ENCODE peak calls at places on chromosome 20, in six cellular contexts. One of them, this sample, is unnamed.

GRCh38 chr20:37288091-37288490 is 1.4 kb upstream of the MANBAL start:
- DNase-seq in suprapubic skin: no peak
- DNase-seq in RWPE1: no peak
- DNase-seq in keratinocyte: no peak
- DNase-seq in heart left ventricle: no peak
- DNase-seq in cardiac muscle cell: no peak
- DNase-seq in this sample: no peak

GRCh38 chr20:61193164-61193563 is 58.9 kb upstream of the CDH4 start:
- DNase-seq in RWPE1: no peak
- DNase-seq in cardiac muscle cell: no peak
- DNase-seq in keratinocyte: no peak
- DNase-seq in heart left ventricle: no peak
- DNase-seq in suprapubic skin: no peak
- DNase-seq in this sample: no peak

GRCh38 chr20:12318043-12318442 is 400.4 kb downstream of the BTBD3 start:
- DNase-seq in cardiac muscle cell: no peak
- DNase-seq in heart left ventricle: no peak
- DNase-seq in keratinocyte: no peak
- DNase-seq in RWPE1: no peak
- DNase-seq in suprapubic skin: no peak
- DNase-seq in this sample: no peak

GRCh38 chr20:51258582-51259175 is 235.8 kb upstream of the KCNG1 start:
- DNase-seq in keratinocyte: peak
- DNase-seq in cardiac muscle cell: no peak
- DNase-seq in heart left ventricle: no peak
- DNase-seq in suprapubic skin: no peak
- DNase-seq in RWPE1: peak
- DNase-seq in this sample: no peak

GRCh38 chr20:38724603-38725457 is 544 bp downstream of the SLC32A1 start:
- DNase-seq in RWPE1: no peak
- DNase-seq in suprapubic skin: no peak
- DNase-seq in heart left ventricle: no peak
- DNase-seq in keratinocyte: no peak
- DNase-seq in cardiac muscle cell: no peak
- DNase-seq in this sample: no peak

GRCh38 chr20:41398408-41398807 is 31.8 kb upstream of the EMILIN3 start:
- DNase-seq in suprapubic skin: no peak
- DNase-seq in RWPE1: no peak
- DNase-seq in heart left ventricle: peak
- DNase-seq in cardiac muscle cell: no peak
- DNase-seq in keratinocyte: no peak
- DNase-seq in this sample: no peak

GRCh38 chr20:9838378-9839295 is at the start of gene PAK5:
- DNase-seq in RWPE1: no peak
- DNase-seq in heart left ventricle: no peak
- DNase-seq in keratinocyte: no peak
- DNase-seq in cardiac muscle cell: peak
- DNase-seq in suprapubic skin: no peak
- DNase-seq in this sample: peak

GRCh38 chr20:43458422-43458924 is 777 bp downstream of the SRSF6 start:
- DNase-seq in RWPE1: no peak
- DNase-seq in cardiac muscle cell: no peak
- DNase-seq in heart left ventricle: no peak
- DNase-seq in keratinocyte: no peak
- DNase-seq in suprapubic skin: peak
- DNase-seq in this sample: no peak

GRCh38 chr20:10637062-10637559 is 36.7 kb downstream of the JAG1 start:
- DNase-seq in RWPE1: no peak
- DNase-seq in keratinocyte: no peak
- DNase-seq in heart left ventricle: peak
- DNase-seq in cardiac muscle cell: no peak
- DNase-seq in suprapubic skin: no peak
- DNase-seq in this sample: no peak

GRCh38 chr20:39607124-39607523 is 645.0 kb downstream of the DHX35 start:
- DNase-seq in suprapubic skin: no peak
- DNase-seq in cardiac muscle cell: no peak
- DNase-seq in heart left ventricle: no peak
- DNase-seq in keratinocyte: no peak
- DNase-seq in RWPE1: no peak
- DNase-seq in this sample: no peak

GRCh38 chr20:56411759-56412472 is at the start of gene CASS4:
- DNase-seq in suprapubic skin: no peak
- DNase-seq in RWPE1: no peak
- DNase-seq in keratinocyte: no peak
- DNase-seq in cardiac muscle cell: no peak
- DNase-seq in heart left ventricle: no peak
- DNase-seq in this sample: no peak

GRCh38 chr20:61205769-61206168 is 46.3 kb upstream of the CDH4 start:
- DNase-seq in keratinocyte: peak
- DNase-seq in cardiac muscle cell: no peak
- DNase-seq in suprapubic skin: no peak
- DNase-seq in RWPE1: peak
- DNase-seq in heart left ventricle: no peak
- DNase-seq in this sample: no peak

GRCh38 chr20:10190456-10190855 is 28.2 kb upstream of the SNAP25 start:
- DNase-seq in cardiac muscle cell: no peak
- DNase-seq in suprapubic skin: no peak
- DNase-seq in keratinocyte: no peak
- DNase-seq in RWPE1: no peak
- DNase-seq in heart left ventricle: no peak
- DNase-seq in this sample: no peak

GRCh38 chr20:258963-259362 is 1.4 kb downstream of the DEFB132 start:
- DNase-seq in heart left ventricle: no peak
- DNase-seq in keratinocyte: no peak
- DNase-seq in cardiac muscle cell: no peak
- DNase-seq in RWPE1: no peak
- DNase-seq in suprapubic skin: no peak
- DNase-seq in this sample: no peak

GRCh38 chr20:32546918-32547752 is 38.0 kb downstream of the NOL4L start:
- DNase-seq in heart left ventricle: no peak
- DNase-seq in keratinocyte: no peak
- DNase-seq in cardiac muscle cell: no peak
- DNase-seq in RWPE1: no peak
- DNase-seq in suprapubic skin: no peak
- DNase-seq in this sample: no peak

DNA sequence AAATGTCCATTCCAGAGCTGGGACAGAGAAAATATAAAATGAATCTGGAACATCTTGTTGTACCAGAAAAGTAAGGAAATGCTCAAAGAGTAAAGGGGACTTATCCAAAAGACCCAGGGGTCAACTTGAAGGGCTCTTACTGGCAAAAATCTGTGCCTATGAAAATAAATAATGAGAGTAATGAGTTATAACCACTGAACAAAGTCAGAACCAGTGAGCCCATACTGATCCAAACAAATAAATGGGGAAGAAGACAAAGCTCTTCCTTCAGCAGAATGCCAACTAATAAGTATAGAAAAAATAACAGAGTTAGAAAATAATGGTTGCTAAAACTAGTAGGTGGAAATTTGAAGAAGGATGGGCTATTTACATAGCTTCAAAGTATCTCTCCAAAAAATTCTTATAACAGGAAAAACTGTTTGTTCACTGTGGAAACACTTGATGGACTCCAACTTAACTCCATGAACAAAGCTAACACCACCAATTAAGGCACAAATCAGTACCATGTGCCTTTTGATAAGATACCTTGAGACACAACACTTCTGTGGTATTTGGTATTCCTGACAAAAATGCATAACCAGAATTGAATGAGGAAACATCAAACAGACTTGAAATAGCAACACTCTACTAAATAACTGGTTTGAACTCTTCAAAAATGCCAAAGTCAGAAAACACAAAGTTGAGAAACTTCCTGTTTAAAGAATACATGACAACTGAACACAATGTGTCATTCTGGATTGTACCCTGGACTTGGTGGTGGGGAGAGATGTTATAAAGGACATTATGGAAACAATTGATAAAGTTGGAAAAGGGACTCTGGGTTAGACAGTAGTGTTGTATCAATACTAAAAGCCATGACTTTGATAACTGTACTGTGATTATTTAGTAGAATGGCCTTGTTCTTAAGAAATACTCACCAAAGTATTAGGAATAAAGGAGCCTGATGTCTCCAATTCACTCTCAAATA is 197.5 kb downstream of the ISM1 start:
- DNase-seq in keratinocyte: no peak
- DNase-seq in cardiac muscle cell: no peak
- DNase-seq in heart left ventricle: no peak
- DNase-seq in RWPE1: no peak
- DNase-seq in suprapubic skin: no peak
- DNase-seq in this sample: no peak
- TF ChIP-seq CTCF in keratinocyte: no peak
- TF ChIP-seq CTCF in cardiac muscle cell: no peak
- TF ChIP-seq CTCF in heart left ventricle: no peak
- TF ChIP-seq CTCF in RWPE1: no peak
- TF ChIP-seq CTCF in suprapubic skin: no peak
- TF ChIP-seq CTCF in this sample: no peak

DNA sequence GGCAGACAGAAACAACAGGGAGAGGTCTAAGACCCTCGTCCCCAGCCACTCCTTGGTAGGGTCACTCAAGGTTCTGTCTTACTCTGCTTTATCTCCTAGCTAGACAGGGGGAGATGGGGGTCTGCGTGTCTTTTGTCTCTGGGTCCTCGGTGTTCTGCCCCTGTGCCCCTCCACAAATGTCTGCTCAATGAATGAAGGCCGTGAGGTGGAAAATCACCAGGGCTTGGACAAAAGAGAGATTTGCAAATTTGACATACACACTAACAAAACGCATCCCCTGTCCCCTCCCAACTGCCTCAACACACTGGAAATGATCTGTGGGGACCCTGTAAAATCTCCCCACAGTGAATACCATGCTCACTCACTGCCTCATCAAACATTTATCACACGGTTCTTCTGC is 13.2 kb upstream of the VAPB start:
- DNase-seq in suprapubic skin: no peak
- DNase-seq in heart left ventricle: no peak
- DNase-seq in RWPE1: no peak
- DNase-seq in cardiac muscle cell: no peak
- DNase-seq in keratinocyte: no peak
- DNase-seq in this sample: no peak
- TF ChIP-seq CTCF in suprapubic skin: no peak
- TF ChIP-seq CTCF in heart left ventricle: no peak
- TF ChIP-seq CTCF in RWPE1: no peak
- TF ChIP-seq CTCF in cardiac muscle cell: no peak
- TF ChIP-seq CTCF in keratinocyte: no peak
- TF ChIP-seq CTCF in this sample: no peak

DNA sequence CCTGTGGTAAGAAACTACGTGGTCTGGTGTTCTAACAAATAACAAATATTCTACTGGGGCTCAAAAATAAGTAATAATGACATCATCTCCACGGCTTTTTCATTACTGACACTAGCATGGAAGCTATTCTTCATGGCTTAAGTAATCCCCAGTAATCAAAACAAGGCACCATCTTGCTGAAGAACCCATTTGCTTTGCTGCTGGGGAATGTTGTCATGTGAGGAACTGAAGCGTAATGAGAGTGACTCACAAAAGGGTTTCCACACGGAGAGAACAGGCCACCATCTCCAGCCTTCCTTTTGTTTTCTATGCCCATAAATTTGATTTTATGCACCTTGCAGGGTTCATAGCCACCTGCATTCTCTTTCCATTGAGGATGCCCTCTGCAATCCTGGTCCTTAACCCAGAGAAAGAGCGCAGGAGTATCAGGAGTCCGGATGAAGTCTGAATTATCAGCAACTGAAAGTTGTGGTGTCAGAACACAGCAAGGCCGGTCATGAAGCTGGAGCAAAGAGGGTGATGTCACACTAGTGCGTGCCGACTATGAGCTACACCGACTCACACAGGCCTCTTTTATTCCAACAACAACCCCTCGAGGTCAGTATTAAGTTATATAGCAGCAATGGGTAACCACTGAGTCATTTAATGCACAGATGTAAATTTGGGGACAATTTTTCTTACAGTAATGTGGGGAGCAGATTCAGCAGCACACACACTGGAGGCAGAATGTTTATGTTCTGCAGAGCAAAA is 173.7 kb upstream of the SSTR4 start:
- DNase-seq in RWPE1: no peak
- DNase-seq in heart left ventricle: no peak
- DNase-seq in cardiac muscle cell: no peak
- DNase-seq in keratinocyte: no peak
- DNase-seq in suprapubic skin: no peak
- DNase-seq in this sample: no peak
- TF ChIP-seq CTCF in RWPE1: no peak
- TF ChIP-seq CTCF in heart left ventricle: no peak
- TF ChIP-seq CTCF in cardiac muscle cell: no peak
- TF ChIP-seq CTCF in keratinocyte: no peak
- TF ChIP-seq CTCF in suprapubic skin: no peak
- TF ChIP-seq CTCF in this sample: no peak

DNA sequence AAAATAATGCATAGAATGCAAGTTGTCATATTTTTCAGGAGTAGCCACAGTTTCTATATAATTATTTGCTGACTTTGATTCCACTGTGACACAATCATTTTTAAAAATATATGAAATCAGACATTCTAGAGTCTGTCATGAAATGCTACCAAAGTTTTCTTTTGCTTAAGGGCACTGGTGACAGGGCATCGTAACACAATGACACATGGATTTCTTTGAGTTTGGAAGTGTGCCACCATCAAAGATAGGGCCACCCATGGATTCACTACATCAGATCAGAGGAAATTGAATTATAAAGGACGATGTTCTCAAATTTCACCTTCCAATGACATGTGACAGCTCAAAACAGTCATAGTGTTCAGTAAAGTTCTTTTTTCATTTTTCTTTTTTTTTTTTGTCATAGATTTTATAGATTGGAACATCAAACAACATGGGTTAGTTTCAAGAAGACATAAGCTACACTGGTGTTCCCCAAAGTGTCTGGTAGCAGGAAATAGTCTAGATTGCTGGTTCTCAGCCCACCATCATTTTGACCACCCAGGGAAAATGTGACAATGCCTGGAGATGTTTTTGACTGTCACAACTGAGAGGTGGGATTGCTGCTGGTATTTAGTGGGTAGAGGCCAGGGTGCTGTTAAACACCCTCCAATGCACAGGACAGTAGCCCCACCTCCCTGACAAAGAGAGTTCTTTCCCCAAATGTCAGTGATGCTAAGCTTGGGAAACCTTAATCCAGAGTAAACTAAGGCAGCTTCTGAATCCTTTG is 123.8 kb upstream of the DOK5 start:
- DNase-seq in RWPE1: no peak
- DNase-seq in suprapubic skin: no peak
- DNase-seq in heart left ventricle: no peak
- DNase-seq in cardiac muscle cell: no peak
- DNase-seq in keratinocyte: no peak
- DNase-seq in this sample: no peak
- TF ChIP-seq CTCF in RWPE1: no peak
- TF ChIP-seq CTCF in suprapubic skin: no peak
- TF ChIP-seq CTCF in heart left ventricle: no peak
- TF ChIP-seq CTCF in cardiac muscle cell: no peak
- TF ChIP-seq CTCF in keratinocyte: no peak
- TF ChIP-seq CTCF in this sample: no peak

DNA sequence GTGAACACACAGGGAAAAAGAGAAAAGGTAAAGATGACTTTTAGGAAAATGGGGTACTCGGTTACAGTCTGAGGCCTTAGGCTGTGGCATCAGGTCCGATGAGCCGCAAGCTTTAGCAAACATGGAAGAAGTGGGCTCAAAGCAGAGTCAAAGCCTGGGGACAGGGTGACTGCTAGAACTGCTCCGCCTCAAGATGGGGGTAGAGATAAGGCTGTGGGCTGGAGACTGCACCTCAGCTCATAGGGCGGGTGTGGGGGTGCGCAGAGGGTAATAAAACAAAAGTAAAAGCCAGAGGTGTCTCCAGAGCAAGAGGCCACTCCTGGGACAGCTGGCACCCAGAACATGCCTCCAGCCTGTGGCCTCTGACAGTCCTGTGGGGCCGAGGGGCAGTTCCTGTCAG is 21.3 kb upstream of the SYNDIG1 start:
- DNase-seq in RWPE1: no peak
- DNase-seq in heart left ventricle: no peak
- DNase-seq in keratinocyte: no peak
- DNase-seq in suprapubic skin: no peak
- DNase-seq in cardiac muscle cell: no peak
- DNase-seq in this sample: no peak
- TF ChIP-seq CTCF in RWPE1: no peak
- TF ChIP-seq CTCF in heart left ventricle: no peak
- TF ChIP-seq CTCF in keratinocyte: no peak
- TF ChIP-seq CTCF in suprapubic skin: no peak
- TF ChIP-seq CTCF in cardiac muscle cell: no peak
- TF ChIP-seq CTCF in this sample: no peak

This sample was measured in chondrocyte.